ENCODE peak calls at places on chromosomes 1 and 21, in five cellular contexts. C is GM12865, Z is tibial artery, Y is brain microvascular endothelial cell, F is astrocyte of the spinal cord. A is an unnamed sample.

GRCh38 chr1:219676012-219676770 is 63.3 kb upstream of the ZC3H11B start:
- DNase-seq in Z (no peak), C (no peak), F (peak), Y (peak), A (no peak)

GRCh38 chr1:107430540-107431228 is 289.8 kb downstream of the NTNG1 start:
- DNase-seq in F (peak), Y (peak), C (peak), Z (peak), A (peak)

GRCh38 chr1:25343872-25344271 is 5.7 kb downstream of the TMEM50A start:
- DNase-seq in Z (no peak), F (peak), C (no peak), Y (peak), A (no peak)

GRCh38 chr1:177945943-177946650 is 23.8 kb downstream of the SEC16B start:
- DNase-seq in Y (peak), C (peak), F (peak), Z (no peak), A (peak)

GRCh38 chr1:151619489-151620093 is 7.7 kb downstream of the SNX27 start:
- DNase-seq in Y (peak), F (peak), Z (no peak), C (no peak), A (no peak)

GRCh38 chr21:17436626-17437111 is 76.2 kb upstream of the CXADR start:
- DNase-seq in C (no peak), Z (no peak), Y (no peak), F (no peak), A (no peak)

GRCh38 chr1:87968259-87968955 is 639.7 kb downstream of the LMO4 start:
- DNase-seq in Y (peak), F (peak), Z (peak), C (no peak), A (no peak)

GRCh38 chr1:17128361-17128760 is 9.1 kb upstream of the PADI2 start:
- DNase-seq in F (peak), Z (no peak), C (no peak), Y (peak), A (no peak)

GRCh38 chr1:227913446-227913968 is 34.2 kb downstream of the WNT9A start:
- DNase-seq in C (no peak), Y (no peak), F (no peak), Z (no peak), A (no peak)

GRCh38 chr1:153353226-153353947 is 4.3 kb upstream of the S100A9 start:
- DNase-seq in C (no peak), F (no peak), Z (no peak), Y (no peak), A (no peak)

GRCh38 chr1:29703596-29703995 is 467.3 kb downstream of the PTPRU start:
- DNase-seq in F (peak), Z (no peak), C (peak), Y (peak), A (no peak)

GRCh38 chr1:64139877-64140276 is 63.5 kb upstream of the UBE2U start:
- DNase-seq in C (no peak), F (no peak), Z (no peak), Y (peak), A (no peak)

GRCh38 chr1:9910080-9910424 is at the start of gene CTNNBIP1:
- DNase-seq in Z (no peak), F (no peak), C (no peak), Y (no peak), A (no peak)

GRCh38 chr1:170074250-170075157 is at the start of gene KIFAP3:
- DNase-seq in C (peak), F (peak), Z (peak), Y (peak), A (peak)

GRCh38 chr1:12302798-12303447 is 73.1 kb downstream of the VPS13D start:
- DNase-seq in Z (no peak), F (peak), Y (no peak), C (no peak), A (no peak)

GRCh38 chr1:245671966-245672767 is 517.4 kb downstream of the KIF26B start:
- DNase-seq in Z (no peak), C (no peak), Y (no peak), F (no peak), A (no peak)

GRCh38 chr1:240475832-240476231 is 136.1 kb downstream of the GREM2 start:
- DNase-seq in F (no peak), C (no peak), Z (no peak), Y (no peak), A (no peak)

GRCh38 chr1:31413405-31414005 is 492 bp downstream of the SERINC2 start:
- DNase-seq in F (peak), Z (peak), Y (peak), C (peak), A (peak)

GRCh38 chr1:200154069-200154767 is 126.7 kb downstream of the NR5A2 start:
- DNase-seq in C (peak), F (no peak), Z (no peak), Y (no peak), A (no peak)

GRCh38 chr1:224435999-224436398 is 1.4 kb upstream of the WDR26 start:
- DNase-seq in Z (no peak), F (no peak), C (no peak), Y (no peak), A (no peak)

GRCh38 chr1:180231506-180232420 is 1.7 kb downstream of the LHX4 start:
- DNase-seq in Z (no peak), F (peak), C (peak), Y (no peak), A (no peak)

GRCh38 chr1:27528701-27529637 is 39.0 kb upstream of the WASF2 start:
- DNase-seq in C (no peak), Z (peak), F (peak), Y (no peak), A (no peak)

GRCh38 chr1:51592711-51593110 is 24.2 kb upstream of the OSBPL9 start:
- DNase-seq in Z (no peak), Y (no peak), F (no peak), C (no peak), A (no peak)

GRCh38 chr21:45200596-45201296 is 86.9 kb downstream of the POFUT2 start:
- DNase-seq in C (no peak), Y (no peak), Z (no peak), F (no peak), A (no peak)

GRCh38 chr21:28237661-28238060 is 755.0 kb downstream of the LTN1 start:
- DNase-seq in C (no peak), Z (peak), F (no peak), Y (no peak), A (no peak)

GRCh38 chr1:20379075-20379474 is 88.4 kb downstream of the VWA5B1 start:
- DNase-seq in F (no peak), C (no peak), Z (no peak), Y (no peak), A (no peak)

GRCh38 chr1:205670611-205671430 is 9.5 kb downstream of the SLC45A3 start:
- DNase-seq in C (no peak), Y (no peak), F (no peak), Z (no peak), A (no peak)

GRCh38 chr1:153520818-153521476 is 14.8 kb downstream of the S100A6 start:
- DNase-seq in C (no peak), Z (no peak), Y (no peak), F (no peak), A (no peak)

GRCh38 chr1:227351443-227351842 is 33.2 kb upstream of the CDC42BPA start:
- DNase-seq in C (no peak), Y (no peak), Z (no peak), F (peak), A (no peak)

GRCh38 chr1:44361478-44361877 is 6.4 kb upstream of the ERI3 start:
- DNase-seq in Z (no peak), Y (no peak), C (no peak), F (no peak), A (no peak)

GRCh38 chr1:154414606-154415005 is 9.5 kb downstream of the IL6R start:
- DNase-seq in C (no peak), Z (peak), F (no peak), Y (no peak), A (no peak)

GRCh38 chr1:15573477-15573876 is 11.4 kb downstream of the AGMAT start:
- DNase-seq in Z (peak), Y (peak), C (no peak), F (peak), A (no peak)

GRCh38 chr1:55828031-55828430 is 612.9 kb upstream of the USP24 start:
- DNase-seq in Z (no peak), C (no peak), Y (no peak), F (no peak), A (no peak)

GRCh38 chr1:87820667-87821066 is 492.0 kb downstream of the LMO4 start:
- DNase-seq in Y (no peak), C (no peak), Z (no peak), F (no peak), A (no peak)

GRCh38 chr1:3402258-3403010 is 52.0 kb upstream of the ARHGEF16 start:
- DNase-seq in C (no peak), Y (no peak), F (peak), Z (no peak), A (no peak)

GRCh38 chr1:3404301-3404700 is 50.2 kb upstream of the ARHGEF16 start:
- DNase-seq in C (no peak), F (no peak), Y (no peak), Z (no peak), A (no peak)

GRCh38 chr1:3401585-3402257 is 52.7 kb upstream of the ARHGEF16 start:
- DNase-seq in C (no peak), F (no peak), Y (no peak), Z (no peak), A (no peak)

GRCh38 chr1:3403388-3404179 is 50.9 kb upstream of the ARHGEF16 start:
- DNase-seq in C (no peak), F (no peak), Y (no peak), Z (no peak), A (no peak)

DNA sequence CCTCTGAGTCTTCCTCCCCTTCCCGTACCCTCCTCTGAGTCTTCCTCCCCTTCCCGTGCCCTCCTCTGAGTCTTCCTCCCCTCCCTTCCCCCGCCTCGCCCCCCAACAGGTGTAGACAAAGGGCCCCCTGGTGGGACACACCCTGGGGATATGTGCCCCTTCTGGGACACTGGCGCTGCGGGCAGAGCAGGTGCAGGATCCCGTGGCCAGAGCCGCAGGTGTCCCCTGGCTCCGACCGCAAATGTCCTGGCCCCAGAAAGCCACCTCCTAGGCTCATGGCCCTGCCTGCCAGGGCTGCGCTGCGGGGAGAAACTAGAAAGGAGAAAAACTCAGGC is 51.5 kb upstream of the ARHGEF16 start:
- DNase-seq in C (no peak), Z (no peak), Y (no peak), F (no peak), A (no peak)
- TF ChIP-seq CTCF in C (no peak), Z (no peak), Y (no peak), F (no peak), A (no peak)

GRCh38 chr1:38113080-38113743 is 66.6 kb upstream of the POU3F1 start:
- DNase-seq in C (no peak), Z (no peak), Y (no peak), F (no peak), A (no peak)
- TF ChIP-seq CTCF in C (no peak), Z (no peak), Y (no peak), F (no peak), A (no peak)

GRCh38 chr1:66402194-66402593 is 131.8 kb upstream of the SGIP1 start:
- DNase-seq in C (peak), Y (no peak), Z (peak), F (no peak), A (no peak)

GRCh38 chr1:66401244-66401643 is 132.7 kb upstream of the SGIP1 start:
- DNase-seq in C (peak), Z (no peak), F (no peak), Y (no peak), A (no peak)

GRCh38 chr1:66400660-66401059 is 133.3 kb upstream of the SGIP1 start:
- DNase-seq in F (no peak), Y (no peak), C (peak), Z (no peak), A (no peak)

GRCh38 chr1:66405046-66405445 is 128.9 kb upstream of the SGIP1 start:
- DNase-seq in F (no peak), C (no peak), Y (no peak), Z (no peak), A (no peak)

GRCh38 chr1:66403031-66403731 is 130.8 kb upstream of the SGIP1 start:
- DNase-seq in Y (no peak), Z (no peak), C (peak), F (no peak), A (no peak)
- TF ChIP-seq CTCF in Y (peak), Z (no peak), C (peak), F (no peak), A (peak)

GRCh38 chr1:218361298-218362065 is 16.3 kb downstream of the TGFB2 start:
- DNase-seq in Z (no peak), Y (no peak), C (no peak), F (peak), A (no peak)
- TF ChIP-seq CTCF in Z (peak), Y (peak), C (peak), F (peak), A (peak)

GRCh38 chr1:195799016-195799415 is 809.2 kb downstream of the KCNT2 start:
- DNase-seq in F (no peak), Z (no peak), C (no peak), Y (no peak), A (no peak)

GRCh38 chr1:195806060-195806459 is 802.2 kb downstream of the KCNT2 start:
- DNase-seq in Y (no peak), F (no peak), C (no peak), Z (no peak), A (no peak)

GRCh38 chr1:195804547-195804946 is 803.7 kb downstream of the KCNT2 start:
- DNase-seq in F (no peak), Z (no peak), Y (no peak), C (no peak), A (no peak)
- TF ChIP-seq CTCF in F (no peak), Z (no peak), Y (no peak), C (no peak), A (no peak)

GRCh38 chr1:164765993-164766720 is 207.2 kb downstream of the PBX1 start:
- DNase-seq in Y (no peak), Z (no peak), C (no peak), F (peak), A (no peak)
- TF ChIP-seq CTCF in Y (no peak), Z (no peak), C (no peak), F (no peak), A (no peak)

GRCh38 chr1:236176337-236177336 is 34.3 kb downstream of the GPR137B start:
- DNase-seq in Y (no peak), C (no peak), Z (no peak), F (no peak), A (no peak)
- TF ChIP-seq CTCF in Y (no peak), C (no peak), Z (no peak), F (no peak), A (no peak)

GRCh38 chr1:6511461-6512244 is 20.2 kb upstream of the PLEKHG5 start:
- DNase-seq in Y (no peak), Z (no peak), C (no peak), F (no peak), A (no peak)
- TF ChIP-seq CTCF in Y (no peak), Z (no peak), C (no peak), F (no peak), A (no peak)

GRCh38 chr1:34879230-34879629 is 19.7 kb upstream of the SMIM12 start:
- DNase-seq in Y (no peak), C (no peak), Z (no peak), F (no peak), A (no peak)
- TF ChIP-seq CTCF in Y (no peak), C (no peak), Z (no peak), F (no peak), A (no peak)

GRCh38 chr1:33047839-33048305 is 11.2 kb upstream of the AK2 start:
- DNase-seq in Y (no peak), F (no peak), C (no peak), Z (no peak), A (no peak)

GRCh38 chr1:33048426-33048825 is 11.7 kb upstream of the AK2 start:
- DNase-seq in F (no peak), Y (no peak), C (no peak), Z (no peak), A (no peak)

GRCh38 chr1:33047290-33047689 is 10.6 kb upstream of the AK2 start:
- DNase-seq in Y (no peak), C (no peak), F (no peak), Z (no peak), A (no peak)

GRCh38 chr1:33049381-33049780 is 12.7 kb upstream of the AK2 start:
- DNase-seq in Z (no peak), Y (no peak), F (peak), C (no peak), A (no peak)

DNA sequence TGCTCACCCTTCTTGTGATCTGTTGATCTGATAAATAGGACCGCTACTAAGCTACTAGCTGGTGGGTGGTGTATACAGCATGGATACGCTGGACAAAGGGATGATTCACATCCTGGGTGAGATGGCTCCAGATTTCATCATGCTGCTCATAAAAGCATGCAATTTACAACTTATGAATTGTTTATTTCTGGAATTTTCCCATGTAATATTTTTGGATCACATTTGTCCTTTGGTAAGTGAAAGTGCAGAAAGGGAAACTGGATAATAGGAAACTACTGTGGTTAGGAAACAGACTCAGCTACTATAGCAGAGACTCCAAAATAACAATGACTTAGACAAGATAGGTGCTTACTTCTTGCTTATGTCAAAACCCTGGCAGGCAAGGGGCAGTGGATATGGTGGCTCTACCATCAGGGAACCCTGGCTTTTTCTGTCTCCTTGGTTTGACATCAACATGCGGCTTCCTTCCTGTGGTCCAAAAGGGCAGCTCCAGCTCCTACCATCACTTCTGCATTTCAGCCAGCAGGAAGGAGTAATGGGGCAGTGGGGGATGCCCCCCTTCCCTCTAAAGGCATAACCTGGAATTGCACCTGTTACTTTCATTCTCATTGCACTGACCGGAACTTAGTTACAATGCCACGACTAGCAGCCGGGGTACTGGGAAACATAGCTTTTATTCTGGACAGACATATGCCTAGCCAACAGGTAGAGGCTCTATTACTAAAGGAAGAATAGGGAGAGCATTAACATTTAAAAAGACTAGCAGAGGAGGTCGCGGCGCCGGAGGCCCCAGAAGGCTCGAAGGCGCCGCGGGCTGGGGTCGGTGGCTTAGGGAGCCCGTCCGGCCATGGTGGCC is 13.8 kb upstream of the AK2 start:
- DNase-seq in Z (no peak), Y (peak), F (peak), C (no peak), A (no peak)
- TF ChIP-seq CTCF in Z (no peak), Y (peak), F (peak), C (no peak), A (no peak)